ENCODE peak calls at places on chromosomes 11 and 22, in five cellular contexts. One of them, this sample, is unnamed.

GRCh38 chr11:118060879-118061278 is 16.0 kb upstream of the TMPRSS4 start:
- DNase-seq in LNCaP clone FGC: no peak
- DNase-seq in lower leg skin: peak; percentile 84
- DNase-seq in testis: no peak
- DNase-seq in heart left ventricle: peak; percentile 52
- DNase-seq in this sample: no peak

GRCh38 chr11:76782526-76783293 is 446 bp upstream of the TSKU start:
- DNase-seq in LNCaP clone FGC: peak; percentile 69
- DNase-seq in lower leg skin: peak; percentile 96
- DNase-seq in heart left ventricle: peak; percentile 90
- DNase-seq in testis: peak; percentile 92
- DNase-seq in this sample: peak; percentile 86

GRCh38 chr22:25644122-25644521 is 79.6 kb downstream of the GRK3 start:
- DNase-seq in LNCaP clone FGC: no peak
- DNase-seq in testis: no peak
- DNase-seq in heart left ventricle: peak; percentile 72
- DNase-seq in lower leg skin: no peak
- DNase-seq in this sample: no peak

GRCh38 chr11:107859459-107860239 is 1.1 kb upstream of the SLC35F2 start:
- DNase-seq in lower leg skin: peak; percentile 90
- DNase-seq in heart left ventricle: no peak
- DNase-seq in LNCaP clone FGC: peak; percentile 75
- DNase-seq in testis: peak; percentile 47
- DNase-seq in this sample: no peak

GRCh38 chr11:115939726-115940421 is 435.7 kb upstream of the CADM1 start:
- DNase-seq in lower leg skin: no peak
- DNase-seq in LNCaP clone FGC: no peak
- DNase-seq in heart left ventricle: no peak
- DNase-seq in testis: no peak
- DNase-seq in this sample: no peak

GRCh38 chr11:131609317-131609716 is 238.9 kb downstream of the NTM start:
- DNase-seq in lower leg skin: no peak
- DNase-seq in LNCaP clone FGC: no peak
- DNase-seq in testis: no peak
- DNase-seq in heart left ventricle: no peak
- DNase-seq in this sample: no peak

GRCh38 chr11:94516725-94517124 is 4.5 kb downstream of the C11orf97 start:
- DNase-seq in heart left ventricle: no peak
- DNase-seq in lower leg skin: no peak
- DNase-seq in LNCaP clone FGC: no peak
- DNase-seq in testis: no peak
- DNase-seq in this sample: no peak

GRCh38 chr22:29917052-29917902 is 34.3 kb downstream of the MTMR3 start:
- DNase-seq in lower leg skin: no peak
- DNase-seq in testis: peak; percentile 52
- DNase-seq in heart left ventricle: peak; percentile 52
- DNase-seq in LNCaP clone FGC: peak; percentile 79
- DNase-seq in this sample: no peak

GRCh38 chr11:60950933-60951610 is 904 bp downstream of the SLC15A3 start:
- DNase-seq in LNCaP clone FGC: no peak
- DNase-seq in testis: peak; percentile 49
- DNase-seq in heart left ventricle: no peak
- DNase-seq in lower leg skin: no peak
- DNase-seq in this sample: no peak

GRCh38 chr11:66976048-66976467 is 954 bp downstream of the C11orf86 start:
- DNase-seq in heart left ventricle: no peak
- DNase-seq in LNCaP clone FGC: no peak
- DNase-seq in testis: no peak
- DNase-seq in lower leg skin: no peak
- DNase-seq in this sample: peak; percentile 62

GRCh38 chr11:116955949-116956348 is 118.5 kb upstream of the APOA1 start:
- DNase-seq in heart left ventricle: peak; percentile 31
- DNase-seq in testis: no peak
- DNase-seq in LNCaP clone FGC: no peak
- DNase-seq in lower leg skin: no peak
- DNase-seq in this sample: no peak

GRCh38 chr22:30878516-30879365 is 89.8 kb downstream of the MORC2 start:
- DNase-seq in heart left ventricle: peak; percentile 25
- DNase-seq in lower leg skin: no peak
- DNase-seq in LNCaP clone FGC: no peak
- DNase-seq in testis: no peak
- DNase-seq in this sample: no peak

GRCh38 chr22:29216873-29217666 is 11.4 kb downstream of the EMID1 start:
- DNase-seq in LNCaP clone FGC: no peak
- DNase-seq in heart left ventricle: no peak
- DNase-seq in lower leg skin: peak; percentile 88
- DNase-seq in testis: peak; percentile 68
- DNase-seq in this sample: no peak

GRCh38 chr22:33707581-33707980 is 212.7 kb downstream of the LARGE1 start:
- DNase-seq in LNCaP clone FGC: no peak
- DNase-seq in testis: no peak
- DNase-seq in heart left ventricle: no peak
- DNase-seq in lower leg skin: no peak
- DNase-seq in this sample: no peak

GRCh38 chr22:39270280-39270679 is 25.5 kb upstream of the PDGFB start:
- DNase-seq in LNCaP clone FGC: no peak
- DNase-seq in heart left ventricle: peak; percentile 63
- DNase-seq in lower leg skin: no peak
- DNase-seq in testis: no peak
- DNase-seq in this sample: no peak

GRCh38 chr11:1127664-1128162 is 30.0 kb upstream of the MUC5AC start:
- DNase-seq in lower leg skin: peak; percentile 57
- DNase-seq in heart left ventricle: peak; percentile 16
- DNase-seq in testis: no peak
- DNase-seq in LNCaP clone FGC: no peak
- DNase-seq in this sample: no peak

DNA sequence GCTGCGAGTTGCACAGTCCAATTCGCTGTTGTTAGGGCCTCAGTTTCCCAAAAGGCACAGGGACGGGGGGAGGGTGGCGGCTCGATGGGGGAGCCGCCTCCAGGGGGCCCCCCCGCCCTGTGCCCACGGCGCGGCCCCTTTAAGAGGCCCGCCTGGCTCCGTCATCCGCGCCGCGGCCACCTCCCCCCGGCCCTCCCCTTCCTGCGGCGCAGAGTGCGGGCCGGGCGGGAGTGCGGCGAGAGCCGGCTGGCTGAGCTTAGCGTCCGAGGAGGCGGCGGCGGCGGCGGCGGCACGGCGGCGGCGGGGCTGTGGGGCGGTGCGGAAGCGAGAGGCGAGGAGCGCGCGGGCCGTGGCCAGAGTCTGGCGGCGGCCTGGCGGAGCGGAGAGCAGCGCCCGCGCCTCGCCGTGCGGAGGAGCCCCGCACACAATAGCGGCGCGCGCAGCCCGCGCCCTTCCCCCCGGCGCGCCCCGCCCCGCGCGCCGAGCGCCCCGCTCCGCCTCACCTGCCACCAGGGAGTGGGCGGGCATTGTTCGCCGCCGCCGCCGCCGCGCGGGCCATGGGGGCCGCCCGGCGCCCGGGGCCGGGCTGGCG is at the start of gene BCR:
- DNase-seq in lower leg skin: peak; percentile 93
- DNase-seq in testis: peak; percentile 83
- DNase-seq in LNCaP clone FGC: no peak
- DNase-seq in heart left ventricle: peak; percentile 78
- DNase-seq in this sample: peak; percentile 53
- TF ChIP-seq CTCF in lower leg skin: no peak
- TF ChIP-seq CTCF in testis: peak; percentile 29
- TF ChIP-seq CTCF in LNCaP clone FGC: no peak
- TF ChIP-seq CTCF in heart left ventricle: no peak
- TF ChIP-seq CTCF in this sample: no peak

DNA sequence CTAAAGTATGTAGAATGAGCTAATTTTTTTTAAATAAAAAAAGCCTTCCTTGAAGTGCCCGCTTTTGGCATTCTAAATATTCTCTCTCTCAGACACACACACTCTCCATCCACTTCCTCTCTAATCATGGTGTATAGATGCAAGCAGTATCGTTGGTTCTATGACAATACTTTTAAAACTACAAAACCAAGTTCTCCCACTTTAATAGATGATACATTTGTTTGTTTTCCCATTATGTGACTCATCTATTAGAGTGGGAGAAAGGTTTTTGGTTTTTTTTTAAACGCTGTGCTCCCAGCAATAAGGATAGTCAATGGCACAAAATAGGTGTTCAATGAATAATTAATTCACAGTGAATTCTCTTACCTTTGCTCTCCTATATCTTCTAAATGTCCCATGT is 44.6 kb downstream of the FZD4 start:
- DNase-seq in lower leg skin: no peak
- DNase-seq in LNCaP clone FGC: no peak
- DNase-seq in heart left ventricle: no peak
- DNase-seq in testis: no peak
- DNase-seq in this sample: no peak
- TF ChIP-seq CTCF in lower leg skin: no peak
- TF ChIP-seq CTCF in LNCaP clone FGC: no peak
- TF ChIP-seq CTCF in heart left ventricle: no peak
- TF ChIP-seq CTCF in testis: no peak
- TF ChIP-seq CTCF in this sample: no peak

DNA sequence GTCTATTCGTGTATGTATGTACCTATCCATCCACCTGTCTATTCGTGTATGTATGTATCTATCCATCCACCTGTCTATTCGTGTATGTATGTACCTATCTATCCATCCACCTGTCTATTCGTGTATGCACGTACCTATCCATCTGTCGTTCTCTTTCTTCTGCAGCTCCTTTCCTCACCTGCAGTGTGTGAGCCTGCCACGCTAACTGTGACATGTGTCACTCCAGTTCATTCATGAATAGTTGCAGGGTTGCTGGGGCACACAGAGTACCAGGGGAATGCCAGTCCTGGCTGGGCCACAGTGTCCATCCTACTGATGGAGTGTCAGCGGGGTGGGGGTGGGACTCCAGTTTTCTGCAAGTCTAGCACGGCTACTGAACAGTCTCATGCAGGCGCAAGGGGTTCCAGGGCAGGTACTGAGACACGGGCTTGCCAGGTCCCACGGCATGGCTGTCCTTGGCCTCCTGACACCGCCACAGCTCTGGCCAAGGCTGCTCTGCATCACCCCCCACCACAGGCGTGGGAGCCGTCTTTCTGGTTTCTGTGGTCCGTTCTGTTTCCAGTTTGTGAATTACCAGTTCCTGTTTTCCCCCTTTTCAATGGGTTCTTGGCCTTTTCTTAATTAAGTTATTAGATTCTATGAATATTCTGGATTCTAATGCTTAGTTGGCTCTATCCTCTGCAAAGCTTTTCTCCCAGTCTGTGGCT is 88.8 kb upstream of the CLDN5 start:
- DNase-seq in testis: no peak
- DNase-seq in lower leg skin: no peak
- DNase-seq in heart left ventricle: no peak
- DNase-seq in LNCaP clone FGC: no peak
- DNase-seq in this sample: no peak
- TF ChIP-seq CTCF in testis: no peak
- TF ChIP-seq CTCF in lower leg skin: no peak
- TF ChIP-seq CTCF in heart left ventricle: no peak
- TF ChIP-seq CTCF in LNCaP clone FGC: no peak
- TF ChIP-seq CTCF in this sample: no peak

GRCh38 chr22:20232237-20232598 is 35.9 kb downstream of the RTN4R start:
- DNase-seq in heart left ventricle: no peak
- DNase-seq in lower leg skin: no peak
- DNase-seq in LNCaP clone FGC: no peak
- DNase-seq in testis: no peak
- DNase-seq in this sample: no peak

GRCh38 chr22:20233351-20234313 is 34.5 kb downstream of the RTN4R start:
- DNase-seq in LNCaP clone FGC: no peak
- DNase-seq in lower leg skin: no peak
- DNase-seq in heart left ventricle: no peak
- DNase-seq in testis: no peak
- DNase-seq in this sample: no peak

GRCh38 chr22:20231499-20232236 is 36.5 kb downstream of the RTN4R start:
- DNase-seq in testis: no peak
- DNase-seq in lower leg skin: no peak
- DNase-seq in heart left ventricle: no peak
- DNase-seq in LNCaP clone FGC: no peak
- DNase-seq in this sample: no peak

GRCh38 chr22:20234314-20234682 is 33.8 kb downstream of the RTN4R start:
- DNase-seq in LNCaP clone FGC: no peak
- DNase-seq in lower leg skin: no peak
- DNase-seq in heart left ventricle: no peak
- DNase-seq in testis: no peak
- DNase-seq in this sample: no peak

GRCh38 chr22:20232781-20233180 is 35.3 kb downstream of the RTN4R start:
- DNase-seq in LNCaP clone FGC: no peak
- DNase-seq in heart left ventricle: no peak
- DNase-seq in lower leg skin: no peak
- DNase-seq in testis: no peak
- DNase-seq in this sample: no peak
- TF ChIP-seq CTCF in LNCaP clone FGC: no peak
- TF ChIP-seq CTCF in heart left ventricle: no peak
- TF ChIP-seq CTCF in lower leg skin: no peak
- TF ChIP-seq CTCF in testis: no peak
- TF ChIP-seq CTCF in this sample: no peak

GRCh38 chr11:65448418-65449196 is 26.0 kb downstream of the NEAT1 start:
- DNase-seq in LNCaP clone FGC: no peak
- DNase-seq in heart left ventricle: no peak
- DNase-seq in testis: no peak
- DNase-seq in lower leg skin: peak; percentile 87
- DNase-seq in this sample: no peak
- TF ChIP-seq CTCF in LNCaP clone FGC: no peak
- TF ChIP-seq CTCF in heart left ventricle: no peak
- TF ChIP-seq CTCF in testis: no peak
- TF ChIP-seq CTCF in lower leg skin: no peak
- TF ChIP-seq CTCF in this sample: no peak

GRCh38 chr11:3911908-3912505 is 56.5 kb downstream of the STIM1 start:
- DNase-seq in LNCaP clone FGC: no peak
- DNase-seq in lower leg skin: no peak
- DNase-seq in heart left ventricle: no peak
- DNase-seq in testis: no peak
- DNase-seq in this sample: no peak

GRCh38 chr11:3906166-3906565 is 50.7 kb downstream of the STIM1 start:
- DNase-seq in lower leg skin: no peak
- DNase-seq in heart left ventricle: no peak
- DNase-seq in testis: no peak
- DNase-seq in LNCaP clone FGC: no peak
- DNase-seq in this sample: no peak

GRCh38 chr11:3913921-3914320 is 58.5 kb downstream of the STIM1 start:
- DNase-seq in heart left ventricle: no peak
- DNase-seq in lower leg skin: no peak
- DNase-seq in LNCaP clone FGC: no peak
- DNase-seq in testis: no peak
- DNase-seq in this sample: no peak

GRCh38 chr11:3907590-3907989 is 52.1 kb downstream of the STIM1 start:
- DNase-seq in heart left ventricle: no peak
- DNase-seq in LNCaP clone FGC: no peak
- DNase-seq in lower leg skin: no peak
- DNase-seq in testis: no peak
- DNase-seq in this sample: no peak

GRCh38 chr11:3909901-3910300 is 54.4 kb downstream of the STIM1 start:
- DNase-seq in testis: no peak
- DNase-seq in LNCaP clone FGC: no peak
- DNase-seq in lower leg skin: no peak
- DNase-seq in heart left ventricle: no peak
- DNase-seq in this sample: no peak
- TF ChIP-seq CTCF in testis: no peak
- TF ChIP-seq CTCF in LNCaP clone FGC: no peak
- TF ChIP-seq CTCF in lower leg skin: no peak
- TF ChIP-seq CTCF in heart left ventricle: no peak
- TF ChIP-seq CTCF in this sample: no peak

GRCh38 chr11:63767415-63768231 is 952 bp downstream of the ZFTA start:
- DNase-seq in LNCaP clone FGC: no peak
- DNase-seq in testis: peak; percentile 87
- DNase-seq in lower leg skin: peak; percentile 92
- DNase-seq in heart left ventricle: peak; percentile 73
- DNase-seq in this sample: no peak
- TF ChIP-seq CTCF in LNCaP clone FGC: no peak
- TF ChIP-seq CTCF in testis: no peak
- TF ChIP-seq CTCF in lower leg skin: no peak
- TF ChIP-seq CTCF in heart left ventricle: no peak
- TF ChIP-seq CTCF in this sample: no peak

This sample was measured in progenitor cell of endocrine pancreas.